ENCODE peak calls at places on chromosomes 12 and 14, in four cellular contexts. R is GM23248, U is heart left ventricle, B is IMR-90. X is an unnamed sample. For H3K36me3, the result is how much of the 10 kb centered on the place peaks cover.

GRCh38 chr14:79328863-79329262 is 882.4 kb downstream of the DIO2 start:
- DNase-seq in R (peak), U (no peak), B (peak), X (no peak)

GRCh38 chr12:122067966-122068365 is 10.6 kb upstream of the MLXIP start:
- DNase-seq in R (no peak), U (no peak), B (peak), X (no peak)

GRCh38 chr14:89851031-89851430 is 103.5 kb downstream of the EFCAB11 start:
- DNase-seq in R (no peak), U (no peak), B (no peak), X (no peak)

GRCh38 chr14:74568896-74569295 is 43.1 kb downstream of the LTBP2 start:
- DNase-seq in R (no peak), U (no peak), B (no peak), X (no peak)

GRCh38 chr12:115118177-115118724 is 434.3 kb upstream of the TBX3 start:
- DNase-seq in R (no peak), U (no peak), B (peak), X (no peak)

GRCh38 chr12:99390707-99391106 is 256.8 kb upstream of the GARIN6 start:
- DNase-seq in R (peak), U (no peak), B (no peak), X (peak)

GRCh38 chr12:124496584-124496983 is 70.8 kb downstream of the NCOR2 start:
- DNase-seq in R (peak), U (no peak), B (peak), X (no peak)

GRCh38 chr12:52311282-52311643 is 9.9 kb downstream of the KRT83 start:
- DNase-seq in R (peak), U (no peak), B (no peak), X (no peak)

GRCh38 chr12:124590447-124590846 is 23.0 kb upstream of the NCOR2 start:
- DNase-seq in R (no peak), U (no peak), B (no peak), X (no peak)

GRCh38 chr12:42564540-42564939 is 25.0 kb downstream of the PRICKLE1 start:
- DNase-seq in R (peak), U (no peak), B (peak), X (no peak)

GRCh38 chr12:20314325-20314724 is 54.0 kb upstream of the PDE3A start:
- DNase-seq in R (peak), U (no peak), B (peak), X (no peak)

GRCh38 chr14:94462219-94462551 is 9.6 kb upstream of the SERPINA11 start:
- DNase-seq in R (no peak), U (no peak), B (no peak), X (no peak)

GRCh38 chr12:6769003-6769389 is 2.8 kb downstream of the PTMS start:
- DNase-seq in R (peak), U (no peak), B (peak), X (no peak)

GRCh38 chr12:131187602-131188001 is 233.9 kb downstream of the ADGRD1 start:
- DNase-seq in R (no peak), U (no peak), B (no peak), X (no peak)

DNA sequence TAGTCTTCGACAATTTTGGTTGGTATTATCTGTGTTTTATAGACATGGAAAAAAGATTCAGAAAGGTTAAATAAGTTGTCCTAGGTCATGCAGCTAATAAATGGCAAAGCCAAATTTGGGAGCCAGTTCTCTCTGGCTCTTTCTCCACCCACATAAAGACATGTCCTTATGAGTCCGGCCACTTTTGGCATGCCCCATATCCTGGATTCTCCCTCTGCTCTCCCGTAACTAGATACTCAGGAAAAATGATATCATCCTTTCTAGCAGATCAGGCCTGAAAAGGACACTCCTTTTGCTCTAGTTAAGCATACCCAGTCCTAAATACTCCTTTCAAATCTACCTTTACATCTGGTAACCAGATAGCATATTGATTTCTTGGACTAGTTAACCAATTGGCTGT is 64.4 kb downstream of the TTLL5 start:
- DNase-seq in R (peak), U (peak), B (peak), X (no peak)
- H3K36me3 ChIP-seq in R (under half), U (under half), B (under half), X (under half)

GRCh38 chr14:22841769-22842168 is 5.4 kb downstream of the MMP14 start:
- DNase-seq in R (no peak), U (no peak), B (no peak), X (no peak)
- H3K36me3 ChIP-seq in R (half or more), U (half or more), B (half or more), X (under half)

GRCh38 chr12:100842156-100842555 is 47.6 kb downstream of the ANO4 start:
- DNase-seq in R (no peak), U (no peak), B (no peak), X (no peak)

GRCh38 chr12:100843061-100843460 is 48.5 kb downstream of the ANO4 start:
- DNase-seq in R (no peak), U (no peak), B (no peak), X (no peak)

GRCh38 chr12:100840748-100841147 is 46.2 kb downstream of the ANO4 start:
- DNase-seq in R (no peak), U (no peak), B (no peak), X (no peak)

DNA sequence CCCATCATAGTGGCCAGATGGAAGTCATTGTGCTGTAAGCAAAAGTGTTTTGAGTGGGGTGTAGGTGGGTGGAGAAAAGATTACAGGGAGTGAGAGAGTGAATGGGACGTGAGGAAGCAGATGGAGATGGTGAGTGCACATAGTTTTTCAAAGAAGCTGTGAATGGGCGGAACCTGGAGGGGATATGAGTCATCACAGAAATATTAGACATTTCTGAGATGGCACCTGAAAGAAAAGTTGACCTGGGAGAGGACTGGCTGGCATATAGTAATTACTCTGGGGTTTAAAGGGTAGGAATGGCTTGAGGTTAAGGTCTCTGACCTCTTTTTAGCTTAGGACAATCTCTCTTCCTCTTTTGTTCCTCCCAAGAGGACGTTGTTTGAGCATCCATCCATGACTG is 50.5 kb downstream of the ANO4 start:
- DNase-seq in R (peak), U (no peak), B (no peak), X (no peak)
- H3K36me3 ChIP-seq in R (under half), U (under half), B (under half), X (under half)

GRCh38 chr12:109952160-109952858 is 43.9 kb downstream of the GIT2 start:
- DNase-seq in R (no peak), U (no peak), B (no peak), X (no peak)
- H3K36me3 ChIP-seq in R (under half), U (half or more), B (under half), X (under half)

DNA sequence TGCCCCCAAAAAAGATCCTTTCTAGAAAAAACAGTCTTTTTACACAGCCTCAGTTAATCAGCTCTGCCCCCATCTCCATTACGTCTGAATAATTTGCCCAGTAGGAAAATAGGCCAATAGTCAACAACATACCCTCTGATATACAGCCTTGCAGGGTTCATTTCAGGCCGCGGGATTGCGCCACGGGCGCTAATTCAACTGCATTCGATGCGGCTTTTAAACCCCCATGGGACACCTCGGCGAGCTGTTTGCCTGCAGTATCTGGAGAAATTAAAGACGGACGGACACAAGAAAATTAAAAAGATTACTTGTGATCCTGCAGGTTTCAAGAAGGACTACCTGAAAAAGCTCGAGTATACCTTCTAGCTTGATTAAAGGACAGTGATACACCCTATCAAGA is 36.1 kb downstream of the ERP29 start:
- DNase-seq in R (no peak), U (no peak), B (no peak), X (no peak)
- H3K36me3 ChIP-seq in R (half or more), U (half or more), B (under half), X (under half)

DNA sequence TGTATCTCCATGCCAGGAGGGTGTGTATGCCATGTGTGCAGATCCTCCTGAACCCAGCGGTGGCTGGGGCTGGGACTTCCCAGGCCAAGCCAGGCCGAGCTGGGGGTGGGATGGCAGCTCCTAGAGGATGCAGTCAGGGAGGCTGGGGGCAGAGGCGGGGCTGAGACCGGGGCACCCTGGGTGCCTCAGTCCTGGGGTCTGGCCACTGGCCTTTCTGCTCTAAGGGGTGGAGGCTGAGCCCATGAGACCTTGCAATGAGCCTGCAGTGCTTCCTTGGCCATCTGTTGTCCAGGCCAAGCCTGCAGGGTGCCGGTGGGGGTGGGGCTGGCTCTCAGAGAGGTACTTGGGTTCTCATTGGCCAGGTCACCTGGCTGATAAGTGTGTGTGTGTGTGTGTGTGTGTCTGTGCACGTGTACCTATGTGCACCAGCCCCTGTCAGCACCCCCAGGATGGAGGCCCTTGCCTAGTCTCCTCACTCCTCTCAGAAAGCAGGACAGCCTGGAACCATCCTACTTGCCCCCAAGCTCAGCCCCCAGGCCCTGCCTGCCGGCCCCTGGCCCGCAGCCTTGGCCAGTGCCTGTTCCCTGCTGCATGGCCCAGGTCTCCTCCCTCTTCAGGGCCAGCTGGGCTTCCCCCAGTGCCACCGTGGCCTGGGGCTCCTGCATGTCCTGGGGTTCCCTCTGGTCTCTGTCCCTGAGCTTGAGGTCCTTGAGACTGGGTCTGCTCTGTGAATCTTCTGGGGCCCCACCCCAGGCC is 10.6 kb upstream of the TNFAIP2 start:
- DNase-seq in R (no peak), U (no peak), B (no peak), X (no peak)
- H3K36me3 ChIP-seq in R (under half), U (under half), B (under half), X (under half)